ENCODE peak calls at places on chromosomes 11 and 22, in five cellular contexts. L is suprapubic skin, H is body of pancreas, D is SJSA1, B is upper lobe of right lung. R is an unnamed sample.

GRCh38 chr22:49100316-49100715 is 727.4 kb downstream of the BRD1 start:
- DNase-seq in H (no peak), D (no peak), L (no peak), B (no peak), R (no peak)

GRCh38 chr11:74570266-74571061 is 21.9 kb upstream of the POLD3 start:
- DNase-seq in B (no peak), L (no peak), H (peak; percentile 68), D (no peak), R (peak; percentile 44)

GRCh38 chr22:48483764-48484528 is 1343.7 kb downstream of the BRD1 start:
- DNase-seq in D (peak; percentile 31), L (peak; percentile 71), B (peak; percentile 30), H (no peak), R (no peak)

GRCh38 chr11:64877390-64878222 is 815 bp downstream of the EHD1 start:
- DNase-seq in L (no peak), D (no peak), H (no peak), B (no peak), R (no peak)

GRCh38 chr11:115422013-115422697 is 82.1 kb downstream of the CADM1 start:
- DNase-seq in B (no peak), H (no peak), D (no peak), L (no peak), R (no peak)

GRCh38 chr22:39259698-39260097 is 14.9 kb upstream of the PDGFB start:
- DNase-seq in L (no peak), H (peak; percentile 54), B (no peak), D (no peak), R (no peak)

GRCh38 chr11:8839306-8839956 is 71.6 kb upstream of the AKIP1 start:
- DNase-seq in D (no peak), B (no peak), L (no peak), H (no peak), R (no peak)

GRCh38 chr22:17836977-17837742 is 62.9 kb upstream of the BID start:
- DNase-seq in H (no peak), L (no peak), D (no peak), B (no peak), R (no peak)

GRCh38 chr11:12088047-12088481 is 22.3 kb upstream of the MICAL2 start:
- DNase-seq in D (peak; percentile 67), B (no peak), H (peak; percentile 23), L (no peak), R (peak; percentile 75)

GRCh38 chr11:7423946-7424345 is 61.4 kb upstream of the OLFML1 start:
- DNase-seq in H (no peak), B (no peak), L (no peak), D (no peak), R (no peak)

GRCh38 chr22:24230911-24231656 is 13.8 kb downstream of the GGT5 start:
- DNase-seq in H (peak; percentile 70), L (no peak), B (peak; percentile 87), D (no peak), R (peak; percentile 59)

GRCh38 chr11:15575409-15575808 is 460.7 kb downstream of the INSC start:
- DNase-seq in D (no peak), B (no peak), H (no peak), L (no peak), R (no peak)

GRCh38 chr11:58926251-58926650 is 13.0 kb upstream of the GLYATL1 start:
- DNase-seq in B (no peak), D (no peak), H (no peak), L (no peak), R (no peak)

GRCh38 chr11:58924230-58924629 is 15.1 kb upstream of the GLYATL1 start:
- DNase-seq in B (no peak), D (no peak), L (no peak), H (no peak), R (peak; percentile 18)

GRCh38 chr11:58922475-58922874 is 16.8 kb upstream of the GLYATL1 start:
- DNase-seq in L (no peak), H (no peak), B (no peak), D (no peak), R (no peak)

GRCh38 chr11:58921778-58922390 is 17.4 kb upstream of the GLYATL1 start:
- DNase-seq in D (no peak), L (no peak), B (no peak), H (no peak), R (no peak)

DNA sequence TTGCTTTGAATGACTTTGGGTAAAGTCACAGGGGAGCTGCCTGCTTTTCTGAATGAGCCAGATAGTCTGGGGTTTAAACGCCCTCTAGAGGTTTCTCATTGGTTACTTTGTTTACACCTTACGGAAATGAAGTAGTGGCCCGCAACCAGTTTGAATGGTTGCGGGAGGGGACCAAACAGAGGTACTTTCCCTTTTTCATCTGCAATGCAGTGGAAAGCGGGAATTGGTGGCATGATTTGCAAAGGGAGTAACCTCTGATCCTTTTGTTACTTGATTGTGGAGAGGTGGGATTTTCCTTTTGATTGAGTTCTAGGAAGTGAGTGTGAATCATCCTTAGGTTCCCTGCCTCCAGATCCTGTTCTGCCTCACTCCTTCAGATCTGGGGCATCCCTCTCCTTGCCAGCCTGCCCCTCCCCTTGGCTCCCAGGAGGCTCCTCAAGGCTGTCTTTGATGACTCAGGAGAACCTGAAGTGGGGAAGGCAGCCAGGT is 15.9 kb upstream of the GLYATL1 start:
- DNase-seq in B (no peak), D (no peak), L (no peak), H (no peak), R (no peak)
- H3K4me3 ChIP-seq in B (no peak overlapping the region), D (no peak overlapping the region), L (no peak overlapping the region), H (no peak overlapping the region), R (no peak overlapping the region)

GRCh38 chr11:20110908-20111669 is 49.2 kb downstream of the DBX1 start:
- DNase-seq in B (no peak), H (peak; percentile 64), L (no peak), D (peak; percentile 41), R (peak; percentile 84)
- H3K27ac ChIP-seq in B (no peak overlapping the region), H (peak overlapping the region; percentile 78), L (peak overlapping the region; percentile 78), D (no peak overlapping the region), R (peak overlapping the region; percentile 22)

GRCh38 chr11:120510406-120511115 is 987 bp upstream of the GRIK4 start:
- DNase-seq in L (no peak), H (no peak), B (peak; percentile 53), D (no peak), R (no peak)
- H3K4me3 ChIP-seq in L (peak overlapping the region; percentile 55), H (no peak overlapping the region), B (no peak overlapping the region), D (no peak overlapping the region), R (no peak overlapping the region)

GRCh38 chr11:72309074-72309598 is 65.2 kb upstream of the PHOX2A start:
- DNase-seq in L (no peak), B (no peak), D (no peak), H (no peak), R (no peak)
- H3K27ac ChIP-seq in L (no peak overlapping the region), B (no peak overlapping the region), D (no peak overlapping the region), H (no peak overlapping the region), R (peak overlapping the region; percentile 76)

R was measured in WERI-Rb-1.